ENCODE peak calls at places on chromosome 17, in nine cellular contexts. S, M, D, F, L, J, K, B and W are unnamed samples.

GRCh38 chr17:77206557-77206956 is 65.8 kb downstream of the SEC14L1 start:
- DNase-seq in S (no peak), M (no peak), D (no peak), F (peak; percentile 10), L (no peak), J (no peak), K (no peak), B (no peak), W (no peak)

GRCh38 chr17:45841883-45842525 is 2.7 kb upstream of the SPPL2C start:
- DNase-seq in S (no peak), M (no peak), D (no peak), F (no peak), L (no peak), J (no peak), K (no peak), B (no peak), W (no peak)

GRCh38 chr17:38727661-38728220 is 2.4 kb upstream of the CISD3 start:
- DNase-seq in S (no peak), M (no peak), D (no peak), F (no peak), L (no peak), J (no peak), K (no peak), B (no peak), W (no peak)

GRCh38 chr17:18966831-18967624 is 15.1 kb downstream of the SLC5A10 start:
- DNase-seq in S (peak; percentile 7), M (no peak), D (peak; percentile 51), F (peak; percentile 52), L (no peak), J (no peak), K (no peak), B (peak; percentile 55), W (no peak)

GRCh38 chr17:81832608-81833159 is 407 bp downstream of the MCRIP1 start:
- DNase-seq in S (no peak), M (peak; percentile 56), D (peak; percentile 55), F (no peak), L (no peak), J (peak; percentile 61), K (no peak), B (no peak), W (no peak)

GRCh38 chr17:81304196-81305015 is 9.3 kb upstream of the SLC38A10 start:
- DNase-seq in S (no peak), M (no peak), D (no peak), F (no peak), L (no peak), J (no peak), K (no peak), B (no peak), W (no peak)

GRCh38 chr17:77571562-77571981 is 386.9 kb upstream of the TNRC6C start:
- DNase-seq in S (no peak), M (peak; percentile 43), D (no peak), F (peak; percentile 6), L (no peak), J (no peak), K (no peak), B (peak; percentile 32), W (no peak)

GRCh38 chr17:76532072-76532651 is 5.3 kb downstream of the CYGB start:
- DNase-seq in S (no peak), M (no peak), D (no peak), F (peak; percentile 17), L (no peak), J (no peak), K (no peak), B (no peak), W (peak; percentile 5)

GRCh38 chr17:7825206-7825980 is 8.6 kb upstream of the KDM6B start:
- DNase-seq in S (no peak), M (no peak), D (peak; percentile 30), F (no peak), L (no peak), J (no peak), K (no peak), B (no peak), W (peak; percentile 35)

GRCh38 chr17:14745541-14745940 is 444.7 kb downstream of the HS3ST3B1 start:
- DNase-seq in S (no peak), M (no peak), D (no peak), F (peak; percentile 43), L (no peak), J (no peak), K (no peak), B (no peak), W (no peak)

GRCh38 chr17:76584427-76585047 is 1.1 kb downstream of the ST6GALNAC2 start:
- DNase-seq in S (no peak), M (no peak), D (peak; percentile 51), F (no peak), L (no peak), J (no peak), K (no peak), B (no peak), W (no peak)

GRCh38 chr17:48236681-48237134 is 129.1 kb downstream of the SNX11 start:
- DNase-seq in S (no peak), M (no peak), D (no peak), F (peak; percentile 69), L (no peak), J (no peak), K (no peak), B (no peak), W (no peak)

GRCh38 chr17:15273141-15273793 is 8.1 kb upstream of the PMP22 start:
- DNase-seq in S (no peak), M (no peak), D (no peak), F (peak; percentile 98), L (no peak), J (no peak), K (no peak), B (no peak), W (no peak)

GRCh38 chr17:17130077-17130844 is 75.9 kb downstream of the PLD6 start:
- DNase-seq in S (no peak), M (no peak), D (no peak), F (no peak), L (no peak), J (no peak), K (no peak), B (no peak), W (no peak)

GRCh38 chr17:60392845-60393702 is 1.1 kb upstream of the USP32 start:
- DNase-seq in S (peak; percentile 59), M (no peak), D (peak; percentile 58), F (peak; percentile 60), L (peak; percentile 41), J (no peak), K (no peak), B (peak; percentile 63), W (peak; percentile 47)

GRCh38 chr17:973053-973452 is 6.5 kb downstream of the NXN start:
- DNase-seq in S (no peak), M (no peak), D (no peak), F (no peak), L (no peak), J (no peak), K (no peak), B (no peak), W (no peak)

GRCh38 chr17:82349287-82349701 is 9.8 kb upstream of the TEX19 start:
- DNase-seq in S (no peak), M (no peak), D (no peak), F (no peak), L (no peak), J (no peak), K (no peak), B (no peak), W (no peak)

GRCh38 chr17:80220709-80221215 is 535 bp downstream of the SLC26A11 start:
- DNase-seq in S (peak; percentile 23), M (no peak), D (peak; percentile 62), F (no peak), L (no peak), J (peak; percentile 69), K (no peak), B (no peak), W (no peak)

DNA sequence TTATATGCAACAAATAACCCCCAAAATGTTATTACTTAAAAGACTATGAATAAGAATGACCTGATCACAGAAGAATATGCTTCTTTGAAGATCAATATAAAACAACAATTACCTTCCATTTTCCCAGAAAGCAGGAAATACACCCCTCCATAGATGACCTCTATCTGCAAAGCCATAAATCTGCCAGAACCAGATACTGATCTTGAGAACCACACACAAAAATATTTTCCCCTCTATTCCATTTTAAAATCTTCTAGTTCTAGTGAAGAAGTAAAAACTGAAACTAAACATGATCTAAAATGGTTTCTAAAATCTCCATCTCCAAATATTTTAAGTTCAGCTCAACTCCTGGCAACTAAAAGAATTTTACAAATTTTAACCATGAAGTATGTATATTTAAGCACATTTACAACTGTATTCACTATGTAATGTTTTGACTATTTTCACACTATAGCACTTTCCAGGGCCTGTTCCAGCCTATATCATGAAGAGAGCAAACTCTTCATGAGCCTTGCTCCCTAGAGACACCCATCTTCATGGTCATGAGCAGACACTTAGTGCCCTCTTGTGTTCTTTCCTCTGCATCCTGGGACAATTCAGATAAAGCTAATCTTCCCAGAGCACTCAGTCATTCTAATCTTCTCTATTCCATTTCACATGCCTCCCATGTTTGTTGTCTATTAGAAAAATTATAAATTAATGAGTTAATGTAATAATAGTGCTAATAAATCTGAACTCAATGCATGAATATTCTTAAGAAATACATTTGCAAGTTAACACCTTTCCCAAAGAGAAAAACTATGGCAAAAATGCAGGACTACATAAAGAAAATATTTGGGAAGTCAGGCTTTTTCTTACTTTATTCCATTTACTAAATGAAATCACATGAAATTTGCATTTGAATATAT is 87.0 kb downstream of the HELZ start:
- DNase-seq in S (no peak), M (peak; percentile 31), D (peak; percentile 34), F (peak; percentile 57), L (no peak), J (no peak), K (no peak), B (no peak), W (peak; percentile 64)
- TF ChIP-seq CTCF in S (no peak), M (peak; percentile 64), D (peak; percentile 45), F (peak; percentile 55), L (no peak), J (no peak), K (no peak), B (no peak), W (peak; percentile 91)

GRCh38 chr17:44689492-44690217 is at the start of gene CCDC43:
- DNase-seq in S (peak; percentile 92), M (peak; percentile 93), D (peak; percentile 97), F (peak; percentile 96), L (peak; percentile 87), J (peak; percentile 94), K (peak; percentile 94), B (peak; percentile 91), W (peak; percentile 94)
- H3K4me3 ChIP-seq in S (peak within 1 kb of the TSS; percentile 64), M (peak within 1 kb of the TSS; percentile 53), D (peak within 1 kb of the TSS; percentile 78), F (peak within 1 kb of the TSS; percentile 89), L (peak within 1 kb of the TSS; percentile 65), J (peak within 1 kb of the TSS; percentile 77), K (peak within 1 kb of the TSS; percentile 81), B (peak within 1 kb of the TSS; percentile 99), W (peak within 1 kb of the TSS; percentile 97)

GRCh38 chr17:42159796-42160551 is 5.2 kb upstream of the RAB5C start:
- DNase-seq in S (no peak), M (no peak), D (no peak), F (no peak), L (no peak), J (no peak), K (no peak), B (no peak), W (no peak)
- H3K4me1 ChIP-seq in S (peaks cover 3% of the 10 kb centered on the region), M (peaks cover 32% of the 10 kb centered on the region), D (no peaks in the 10 kb centered on the region), F (no peaks in the 10 kb centered on the region), L (peaks cover 7% of the 10 kb centered on the region), J (peaks cover 2% of the 10 kb centered on the region), K (peaks cover 5% of the 10 kb centered on the region), B (peaks cover 8% of the 10 kb centered on the region), W (peaks cover 11% of the 10 kb centered on the region)

DNA sequence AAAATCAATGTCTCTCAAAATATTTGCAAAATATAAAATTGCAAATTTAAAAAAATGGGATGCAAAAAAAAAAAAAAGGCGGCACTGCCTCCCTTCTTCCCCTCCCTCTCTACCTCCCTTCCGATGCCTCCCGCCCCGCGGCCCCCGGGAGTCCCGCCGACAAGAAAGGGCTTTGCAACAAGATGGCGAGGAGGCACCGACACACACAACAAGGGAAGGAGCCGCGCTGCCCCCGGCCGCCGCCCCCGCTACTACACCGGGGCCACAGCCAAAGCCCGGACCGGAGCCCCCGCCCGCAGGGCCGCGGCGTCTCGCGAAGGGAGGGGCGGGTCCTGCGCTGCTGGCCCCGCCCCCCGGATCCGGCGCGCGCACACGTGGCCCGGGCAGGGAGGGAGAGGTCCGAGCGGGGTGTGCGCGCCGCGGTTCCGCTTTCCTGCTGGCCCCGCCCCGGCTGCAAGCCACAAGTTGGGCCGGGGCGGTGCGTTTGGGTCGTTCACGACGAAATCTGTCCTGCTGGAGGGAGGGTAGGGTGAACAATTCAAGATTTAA is at the start of gene MNT:
- DNase-seq in S (peak; percentile 96), M (peak; percentile 74), D (peak; percentile 97), F (peak; percentile 92), L (peak; percentile 94), J (peak; percentile 96), K (peak; percentile 98), B (peak; percentile 95), W (peak; percentile 92)
- TF ChIP-seq CTCF in S (no peak), M (peak; percentile 21), D (no peak), F (no peak), L (no peak), J (peak; percentile 40), K (no peak), B (peak; percentile 24), W (no peak)